ENCODE peak calls at places on chromosomes 13 and 19, in four cellular contexts. G is cortex of kidney, I is NB4, V is iPS DF 6.9. Z is an unnamed sample.

GRCh38 chr19:16326401-16327130 is 1.9 kb downstream of the KLF2 start:
- DNase-seq in I (no peak), G (no peak), V (peak), Z (peak)

GRCh38 chr13:41767801-41768200 is 193.1 kb downstream of the VWA8 start:
- DNase-seq in I (no peak), G (no peak), V (no peak), Z (no peak)

GRCh38 chr19:36093146-36093662 is 17.7 kb upstream of the OVOL3 start:
- DNase-seq in I (no peak), G (no peak), V (no peak), Z (no peak)

GRCh38 chr13:24605923-24606372 is 74.3 kb upstream of the ATP12A start:
- DNase-seq in I (peak), V (no peak), G (no peak), Z (peak)

GRCh38 chr13:36131931-36132297 is 732 bp upstream of the DCLK1 start:
- DNase-seq in G (no peak), I (no peak), V (no peak), Z (no peak)

GRCh38 chr19:42652021-42652420 is 57.3 kb upstream of the CEACAM8 start:
- DNase-seq in V (no peak), I (no peak), G (no peak), Z (no peak)

GRCh38 chr19:1469200-1469935 is 9.6 kb downstream of the C19orf25 start:
- DNase-seq in G (no peak), I (no peak), V (no peak), Z (peak)

GRCh38 chr19:3463959-3464796 is 16.1 kb downstream of the SMIM24 start:
- DNase-seq in V (no peak), I (no peak), G (no peak), Z (peak)

GRCh38 chr13:98585398-98585754 is 8.5 kb upstream of the STK24 start:
- DNase-seq in V (no peak), I (no peak), G (no peak), Z (no peak)

GRCh38 chr19:2668188-2668763 is 34.2 kb downstream of the GNG7 start:
- DNase-seq in I (no peak), V (no peak), G (no peak), Z (no peak)

GRCh38 chr19:11296264-11296663 is 304 bp downstream of the TSPAN16 start:
- DNase-seq in I (peak), V (no peak), G (no peak), Z (no peak)

GRCh38 chr13:64534302-64534701 is 2695.8 kb downstream of the PCDH9 start:
- DNase-seq in G (no peak), I (no peak), V (no peak), Z (no peak)

GRCh38 chr13:99605417-99606321 is 104.4 kb downstream of the TM9SF2 start:
- DNase-seq in G (no peak), I (peak), V (no peak), Z (peak)

GRCh38 chr19:33303791-33304759 is 1.7 kb upstream of the CEBPA start:
- DNase-seq in V (no peak), I (no peak), G (no peak), Z (no peak)

GRCh38 chr13:35164324-35164932 is 222.4 kb downstream of the NBEA start:
- DNase-seq in G (no peak), I (peak), V (no peak), Z (no peak)

GRCh38 chr19:7534531-7534980 is 961 bp upstream of the PNPLA6 start:
- DNase-seq in I (peak), G (no peak), V (no peak), Z (peak)

GRCh38 chr19:42216653-42217521 is 590 bp downstream of the DEDD2 start:
- DNase-seq in I (peak), G (no peak), V (no peak), Z (peak)

GRCh38 chr13:51240178-51240577 is 18.0 kb downstream of the FAM124A start:
- DNase-seq in V (no peak), G (no peak), I (no peak), Z (no peak)

GRCh38 chr13:74367193-74367592 is 233.0 kb upstream of the KLF12 start:
- DNase-seq in I (no peak), V (no peak), G (no peak), Z (no peak)

GRCh38 chr19:18433039-18433691 is 4.8 kb downstream of the ISYNA1 start:
- DNase-seq in G (no peak), V (no peak), I (no peak), Z (peak)

GRCh38 chr19:49339364-49340068 is 4.3 kb downstream of the CD37 start:
- DNase-seq in I (no peak), V (no peak), G (no peak), Z (peak)

GRCh38 chr19:16296713-16297112 is 27.9 kb upstream of the KLF2 start:
- DNase-seq in V (no peak), G (no peak), I (no peak), Z (no peak)

GRCh38 chr13:23514076-23514475 is 56.1 kb upstream of the TNFRSF19 start:
- DNase-seq in V (no peak), G (no peak), I (no peak), Z (no peak)

GRCh38 chr19:30877591-30878230 is 471.5 kb downstream of the TSHZ3 start:
- DNase-seq in V (no peak), I (peak), G (no peak), Z (no peak)

GRCh38 chr13:84399320-84400085 is 517.2 kb upstream of the SLITRK1 start:
- DNase-seq in I (peak), V (no peak), G (no peak), Z (no peak)

GRCh38 chr13:25608181-25608580 is 236.4 kb downstream of the ATP8A2 start:
- DNase-seq in V (no peak), G (no peak), I (no peak), Z (no peak)

GRCh38 chr13:45194081-45194939 is 6.5 kb downstream of the KCTD4 start:
- DNase-seq in I (no peak), G (no peak), V (no peak), Z (peak)

GRCh38 chr13:97367427-97367826 is 66.5 kb upstream of the RAP2A start:
- DNase-seq in V (no peak), G (no peak), I (peak), Z (peak)

GRCh38 chr19:47036233-47036651 is 12.2 kb downstream of the TMEM160 start:
- DNase-seq in V (no peak), G (no peak), I (peak), Z (no peak)

GRCh38 chr13:113785051-113786010 is 26.3 kb downstream of the TMEM255B start:
- DNase-seq in G (no peak), I (peak), V (no peak), Z (peak)

GRCh38 chr13:102097708-102098107 is 304.1 kb downstream of the FGF14 start:
- DNase-seq in G (no peak), I (no peak), V (no peak), Z (peak)

GRCh38 chr19:14410775-14411134 is 8.4 kb downstream of the DDX39A start:
- DNase-seq in V (no peak), I (no peak), G (no peak), Z (no peak)

GRCh38 chr13:49690133-49690989 is 925 bp downstream of the EBPL start:
- DNase-seq in G (no peak), I (peak), V (no peak), Z (no peak)

GRCh38 chr19:4541114-4541805 is 1.4 kb upstream of the LRG1 start:
- DNase-seq in V (no peak), I (peak), G (no peak), Z (no peak)

GRCh38 chr13:27203854-27204253 is 32.2 kb upstream of the USP12 start:
- DNase-seq in I (peak), V (no peak), G (no peak), Z (no peak)

GRCh38 chr13:100954430-100955361 is 280.1 kb upstream of the TMTC4 start:
- DNase-seq in V (no peak), I (no peak), G (no peak), Z (no peak)

GRCh38 chr19:29579308-29579910 is 26.7 kb upstream of the POP4 start:
- DNase-seq in I (no peak), V (no peak), G (no peak), Z (no peak)

GRCh38 chr13:41654800-41655199 is 197.4 kb downstream of the RGCC start:
- DNase-seq in V (no peak), G (no peak), I (peak), Z (no peak)

GRCh38 chr19:246551-246950 is 44.7 kb downstream of the PLPP2 start:
- DNase-seq in V (no peak), I (peak), G (no peak), Z (peak)